ENCODE peak calls at places on chromosomes 4 and X, in nine cellular contexts. D is AG10803, S is fibroblast of mammary gland, C is A549, Y is colonic mucosa, A is GM12878, R is BJ, Z is Peyer's patch, M is transverse colon. N is an unnamed sample.

GRCh38 chr4:15882675-15883086 is 55.9 kb downstream of the FGFBP1 start:
- DNase-seq in D (peak), S (peak), C (peak), Y (peak), A (peak), R (peak), Z (no peak), M (peak), N (peak)

GRCh38 chr4:171588146-171588545 is 225.1 kb upstream of the GALNTL6 start:
- DNase-seq in D (no peak), S (no peak), C (no peak), Y (no peak), A (no peak), R (no peak), Z (no peak), M (no peak), N (no peak)

GRCh38 chr4:25144870-25145481 is 15.3 kb downstream of the SEPSECS start:
- DNase-seq in D (peak), S (peak), C (peak), Y (no peak), A (no peak), R (no peak), Z (no peak), M (no peak), N (no peak)

GRCh38 chr4:94516067-94516466 is 64.3 kb downstream of the PDLIM5 start:
- DNase-seq in D (peak), S (peak), C (peak), Y (no peak), A (no peak), R (peak), Z (no peak), M (no peak), N (no peak)

GRCh38 chr4:78517050-78517652 is 34.4 kb upstream of the ANXA3 start:
- DNase-seq in D (peak), S (peak), C (peak), Y (no peak), A (no peak), R (no peak), Z (no peak), M (no peak), N (no peak)

GRCh38 chrX:48919947-48920712 is 1.3 kb upstream of the PIM2 start:
- DNase-seq in D (no peak), S (no peak), C (no peak), Y (no peak), A (no peak), R (no peak), Z (no peak), M (no peak), N (no peak)

GRCh38 chrX:19629541-19629940 is 114.2 kb upstream of the MAP3K15 start:
- DNase-seq in D (no peak), S (no peak), C (no peak), Y (no peak), A (peak), R (no peak), Z (no peak), M (no peak), N (peak)

GRCh38 chrX:48003758-48004457 is at the start of gene ZNF182:
- DNase-seq in D (peak), S (peak), C (peak), Y (peak), A (peak), R (peak), Z (peak), M (peak), N (peak)

GRCh38 chrX:2188316-2188715 is 312.5 kb downstream of the DHRSX start:
- DNase-seq in D (no peak), S (no peak), C (no peak), Y (no peak), A (no peak), R (no peak), Z (no peak), M (no peak), N (no peak)

GRCh38 chr4:123343400-123344060 is 53.1 kb upstream of the SPRY1 start:
- DNase-seq in D (no peak), S (no peak), C (no peak), Y (no peak), A (no peak), R (no peak), Z (no peak), M (no peak), N (no peak)

GRCh38 chrX:1212532-1212931 is at the start of gene CRLF2:
- DNase-seq in D (no peak), S (peak), C (peak), Y (no peak), A (peak), R (no peak), Z (no peak), M (no peak), N (no peak)

GRCh38 chr4:142901166-142901662 is 55.1 kb upstream of the INPP4B start:
- DNase-seq in D (no peak), S (peak), C (no peak), Y (no peak), A (no peak), R (no peak), Z (no peak), M (no peak), N (no peak)

GRCh38 chr4:170672571-170672970 is 582.8 kb upstream of the AADAT start:
- DNase-seq in D (no peak), S (peak), C (no peak), Y (no peak), A (no peak), R (no peak), Z (no peak), M (no peak), N (no peak)

GRCh38 chrX:129833153-129834004 is 10.3 kb downstream of the ZDHHC9 start:
- DNase-seq in D (peak), S (peak), C (no peak), Y (no peak), A (no peak), R (peak), Z (no peak), M (no peak), N (no peak)

GRCh38 chr4:153420361-153420760 is 45.8 kb upstream of the TMEM131L start:
- DNase-seq in D (peak), S (peak), C (no peak), Y (no peak), A (no peak), R (no peak), Z (no peak), M (no peak), N (no peak)

GRCh38 chr4:153419673-153420278 is 46.4 kb upstream of the TMEM131L start:
- DNase-seq in D (no peak), S (no peak), C (no peak), Y (no peak), A (no peak), R (no peak), Z (no peak), M (no peak), N (no peak)

GRCh38 chr4:153418581-153418980 is 47.6 kb upstream of the TMEM131L start:
- DNase-seq in D (peak), S (no peak), C (no peak), Y (no peak), A (no peak), R (no peak), Z (no peak), M (no peak), N (no peak)

GRCh38 chr4:153418114-153418513 is 48.0 kb upstream of the TMEM131L start:
- DNase-seq in D (peak), S (peak), C (no peak), Y (no peak), A (no peak), R (no peak), Z (no peak), M (no peak), N (no peak)

GRCh38 chr4:153419029-153419428 is 47.1 kb upstream of the TMEM131L start:
- DNase-seq in D (no peak), S (no peak), C (no peak), Y (no peak), A (no peak), R (no peak), Z (no peak), M (no peak), N (no peak)
- H3K4me3 ChIP-seq in D (no peak), S (no peak), C (no peak), Y (no peak), A (no peak), R (no peak), Z (no peak), M (no peak), N (no peak)

DNA sequence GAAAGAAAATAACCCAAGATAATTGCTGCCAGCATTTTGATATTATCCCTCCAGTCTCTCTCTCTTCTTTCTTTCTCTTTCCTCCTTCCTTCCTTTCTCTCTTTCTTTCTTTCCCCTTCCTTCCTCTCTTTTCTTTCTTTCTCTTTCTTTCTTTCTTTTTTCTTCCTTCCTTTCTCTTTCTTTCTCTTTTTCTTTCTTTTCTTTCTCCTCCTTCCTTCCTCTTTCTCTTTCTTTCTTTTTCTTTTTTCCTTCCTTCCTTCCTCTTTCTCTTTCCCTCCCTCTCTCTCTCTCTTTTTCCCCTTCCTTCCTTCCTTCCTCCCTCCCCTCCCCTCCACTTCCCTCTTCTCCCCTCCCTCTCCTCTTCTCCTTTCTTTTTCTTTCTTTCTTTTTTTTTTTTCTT is 32.6 kb upstream of the SHISA3 start:
- DNase-seq in D (no peak), S (no peak), C (no peak), Y (no peak), A (no peak), R (no peak), Z (no peak), M (no peak), N (no peak)
- TF ChIP-seq CTCF in D (no peak), S (no peak), C (no peak), Y (no peak), A (no peak), R (no peak), Z (no peak), M (no peak), N (no peak)

GRCh38 chr4:52241916-52242315 is 190.8 kb downstream of the SPATA18 start:
- DNase-seq in D (peak), S (no peak), C (no peak), Y (no peak), A (no peak), R (no peak), Z (no peak), M (no peak), N (no peak)
- H3K4me3 ChIP-seq in D (no peak), S (no peak), C (no peak), Y (no peak), A (no peak), R (no peak), Z (no peak), M (no peak), N (no peak)

DNA sequence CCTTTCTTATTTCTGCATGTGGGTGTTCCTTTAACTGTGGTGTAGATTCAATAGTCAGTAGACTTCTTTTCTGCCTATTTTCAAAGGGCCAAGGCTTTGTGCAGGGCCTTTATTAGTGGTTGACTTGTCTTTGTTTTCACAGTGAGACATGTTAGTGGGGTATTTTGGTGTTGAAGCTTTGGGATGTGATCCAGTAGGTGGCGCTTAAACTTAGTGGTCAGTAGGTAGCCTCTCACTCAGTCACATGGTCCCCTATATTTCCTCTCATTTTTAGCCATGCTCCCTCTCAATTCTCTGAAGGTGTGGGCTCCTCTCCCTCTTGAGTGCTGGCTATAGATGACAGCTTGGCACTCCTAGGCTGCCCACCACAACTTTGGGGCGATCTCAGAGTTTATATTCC is 23.4 kb upstream of the SLC10A7 start:
- DNase-seq in D (peak), S (peak), C (peak), Y (no peak), A (no peak), R (no peak), Z (no peak), M (no peak), N (no peak)
- TF ChIP-seq CTCF in D (peak), S (peak), C (no peak), Y (no peak), A (peak), R (peak), Z (no peak), M (no peak), N (peak)

DNA sequence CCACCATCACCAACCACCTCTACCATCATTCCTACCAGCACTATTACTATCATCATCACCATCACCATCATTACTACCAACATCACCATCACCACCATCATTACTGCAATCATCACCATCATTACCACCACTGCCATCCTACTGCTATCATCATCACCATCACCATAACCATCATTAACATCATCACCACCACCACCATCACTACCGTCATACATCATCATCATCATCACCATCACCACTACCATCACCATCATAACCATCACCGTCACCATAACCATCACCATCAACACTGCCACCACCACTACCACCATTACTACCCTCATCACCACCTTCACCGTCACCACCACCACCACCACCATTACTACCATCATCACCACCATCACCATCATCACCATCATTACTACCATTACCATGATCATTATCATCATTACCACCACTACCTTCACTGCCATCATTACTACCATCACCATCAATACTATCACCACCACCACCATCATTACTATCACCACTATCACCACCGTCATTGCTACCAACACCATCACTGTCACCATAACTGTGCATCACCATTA is 71.8 kb downstream of the PSAPL1 start:
- DNase-seq in D (no peak), S (no peak), C (no peak), Y (no peak), A (no peak), R (no peak), Z (no peak), M (no peak), N (no peak)
- H3K4me3 ChIP-seq in D (no peak), S (no peak), C (no peak), Y (no peak), A (no peak), R (no peak), Z (no peak), M (no peak), N (no peak)

GRCh38 chr4:127737295-127737694 is 7.1 kb downstream of the SLC25A31 start:
- DNase-seq in D (no peak), S (peak), C (no peak), Y (no peak), A (no peak), R (no peak), Z (no peak), M (no peak), N (no peak)

GRCh38 chr4:127731406-127731805 is 1.2 kb downstream of the SLC25A31 start:
- DNase-seq in D (no peak), S (no peak), C (no peak), Y (no peak), A (no peak), R (no peak), Z (no peak), M (no peak), N (no peak)

GRCh38 chr4:127730142-127730913 is at the start of gene SLC25A31:
- DNase-seq in D (no peak), S (no peak), C (no peak), Y (no peak), A (no peak), R (no peak), Z (no peak), M (no peak), N (no peak)

GRCh38 chr4:127734976-127735375 is 4.8 kb downstream of the SLC25A31 start:
- DNase-seq in D (no peak), S (no peak), C (no peak), Y (no peak), A (no peak), R (no peak), Z (no peak), M (no peak), N (no peak)

GRCh38 chr4:127732623-127733199 is 2.5 kb downstream of the SLC25A31 start:
- DNase-seq in D (peak), S (peak), C (peak), Y (no peak), A (peak), R (no peak), Z (no peak), M (no peak), N (peak)
- TF ChIP-seq CTCF in D (peak), S (peak), C (peak), Y (peak), A (peak), R (peak), Z (peak), M (peak), N (peak)

GRCh38 chr4:40195182-40196177 is 1.4 kb upstream of the RHOH start:
- DNase-seq in D (no peak), S (no peak), C (no peak), Y (no peak), A (no peak), R (no peak), Z (no peak), M (no peak), N (no peak)

GRCh38 chr4:40196260-40196659 is 571 bp upstream of the RHOH start:
- DNase-seq in D (no peak), S (no peak), C (no peak), Y (no peak), A (no peak), R (no peak), Z (no peak), M (no peak), N (no peak)

GRCh38 chr4:40197879-40198689 is 1.3 kb downstream of the RHOH start:
- DNase-seq in D (no peak), S (no peak), C (no peak), Y (no peak), A (no peak), R (no peak), Z (no peak), M (peak), N (no peak)

GRCh38 chr4:40194602-40195161 is 2.1 kb upstream of the RHOH start:
- DNase-seq in D (no peak), S (no peak), C (no peak), Y (no peak), A (no peak), R (no peak), Z (peak), M (peak), N (no peak)

DNA sequence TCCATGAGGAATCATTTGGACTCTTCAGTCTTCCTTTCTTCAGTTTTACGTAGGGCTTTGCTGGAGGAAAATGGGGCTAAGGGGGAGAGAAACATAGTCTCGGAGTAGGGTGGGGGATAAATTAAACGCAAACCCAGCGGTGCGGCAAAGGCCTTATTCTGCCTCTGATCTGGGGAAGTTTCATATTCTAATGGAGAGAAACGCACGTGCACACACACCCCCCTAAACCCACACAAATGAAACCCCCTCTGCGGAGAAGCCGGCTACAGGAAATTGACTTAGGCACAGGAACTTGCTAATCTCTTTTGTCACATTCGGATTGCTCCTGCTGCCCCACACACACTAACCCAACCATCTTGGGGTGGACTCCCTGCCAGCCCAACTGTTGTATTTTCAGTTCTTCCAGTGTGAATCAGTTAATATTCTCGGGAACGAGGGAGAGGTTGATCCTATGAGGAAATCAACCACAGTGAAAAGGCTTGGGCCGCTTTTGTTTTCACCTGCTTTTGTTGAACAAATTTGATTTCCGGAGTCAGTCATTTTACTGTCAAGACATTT is at the start of gene RHOH:
- DNase-seq in D (no peak), S (no peak), C (no peak), Y (peak), A (no peak), R (no peak), Z (peak), M (peak), N (peak)
- H3K4me3 ChIP-seq in D (no peak), S (no peak), C (no peak), Y (no peak), A (peak), R (no peak), Z (peak), M (peak), N (peak)